ENCODE peak calls at places on chromosomes 12 and 14, in seven cellular contexts. One of them, this sample, is unnamed.

GRCh38 chr12:16175893-16176292 is 101.6 kb downstream of the SLC15A5 start:
- DNase-seq in GM12891: no peak
- DNase-seq in GM12878: no peak
- DNase-seq in K562: no peak
- DNase-seq in stomach: no peak
- DNase-seq in transverse colon: no peak
- DNase-seq in suprapubic skin: no peak
- DNase-seq in this sample: no peak

GRCh38 chr14:61428261-61428660 is 106.9 kb downstream of the PRKCH start:
- DNase-seq in GM12891: no peak
- DNase-seq in GM12878: no peak
- DNase-seq in K562: no peak
- DNase-seq in stomach: no peak
- DNase-seq in transverse colon: no peak
- DNase-seq in suprapubic skin: no peak
- DNase-seq in this sample: no peak

GRCh38 chr12:131929530-131930456 is 717 bp downstream of the PUS1 start:
- DNase-seq in GM12891: peak; percentile 56
- DNase-seq in GM12878: no peak
- DNase-seq in K562: peak; percentile 81
- DNase-seq in stomach: no peak
- DNase-seq in transverse colon: peak; percentile 42
- DNase-seq in suprapubic skin: no peak
- DNase-seq in this sample: no peak

GRCh38 chr12:67593041-67593870 is 55.3 kb upstream of the DYRK2 start:
- DNase-seq in GM12891: no peak
- DNase-seq in GM12878: no peak
- DNase-seq in K562: no peak
- DNase-seq in stomach: peak; percentile 82
- DNase-seq in transverse colon: peak; percentile 88
- DNase-seq in suprapubic skin: no peak
- DNase-seq in this sample: no peak

GRCh38 chr14:76877871-76878270 is 51.7 kb downstream of the LRRC74A start:
- DNase-seq in GM12891: no peak
- DNase-seq in GM12878: no peak
- DNase-seq in K562: no peak
- DNase-seq in stomach: no peak
- DNase-seq in transverse colon: no peak
- DNase-seq in suprapubic skin: no peak
- DNase-seq in this sample: no peak

GRCh38 chr12:116416161-116416560 is 138.7 kb upstream of the MED13L start:
- DNase-seq in GM12891: no peak
- DNase-seq in GM12878: no peak
- DNase-seq in K562: no peak
- DNase-seq in stomach: no peak
- DNase-seq in transverse colon: no peak
- DNase-seq in suprapubic skin: no peak
- DNase-seq in this sample: no peak

GRCh38 chr12:44677724-44678123 is 198.4 kb downstream of the NELL2 start:
- DNase-seq in GM12891: no peak
- DNase-seq in GM12878: no peak
- DNase-seq in K562: no peak
- DNase-seq in stomach: no peak
- DNase-seq in transverse colon: no peak
- DNase-seq in suprapubic skin: no peak
- DNase-seq in this sample: no peak

GRCh38 chr14:93789366-93790130 is 1.3 kb upstream of the PRIMA1 start:
- DNase-seq in GM12891: no peak
- DNase-seq in GM12878: no peak
- DNase-seq in K562: no peak
- DNase-seq in stomach: no peak
- DNase-seq in transverse colon: no peak
- DNase-seq in suprapubic skin: no peak
- DNase-seq in this sample: no peak

GRCh38 chr14:50082308-50082742 is 34.0 kb downstream of the VCPKMT start:
- DNase-seq in GM12891: no peak
- DNase-seq in GM12878: no peak
- DNase-seq in K562: no peak
- DNase-seq in stomach: no peak
- DNase-seq in transverse colon: no peak
- DNase-seq in suprapubic skin: no peak
- DNase-seq in this sample: no peak

GRCh38 chr12:90622431-90622830 is 332.5 kb downstream of the CCER1 start:
- DNase-seq in GM12891: no peak
- DNase-seq in GM12878: no peak
- DNase-seq in K562: no peak
- DNase-seq in stomach: no peak
- DNase-seq in transverse colon: no peak
- DNase-seq in suprapubic skin: no peak
- DNase-seq in this sample: no peak

GRCh38 chr12:97229036-97229435 is 233.6 kb upstream of the RMST start:
- DNase-seq in GM12891: no peak
- DNase-seq in GM12878: no peak
- DNase-seq in K562: no peak
- DNase-seq in stomach: no peak
- DNase-seq in transverse colon: no peak
- DNase-seq in suprapubic skin: no peak
- DNase-seq in this sample: no peak

GRCh38 chr14:34851395-34851794 is 23.8 kb downstream of the BAZ1A start:
- DNase-seq in GM12891: no peak
- DNase-seq in GM12878: no peak
- DNase-seq in K562: no peak
- DNase-seq in stomach: no peak
- DNase-seq in transverse colon: no peak
- DNase-seq in suprapubic skin: no peak
- DNase-seq in this sample: no peak

GRCh38 chr14:99320105-99320572 is 48.1 kb upstream of the BCL11B start:
- DNase-seq in GM12891: peak; percentile 83
- DNase-seq in GM12878: peak; percentile 39
- DNase-seq in K562: peak; percentile 84
- DNase-seq in stomach: peak; percentile 55
- DNase-seq in transverse colon: peak; percentile 67
- DNase-seq in suprapubic skin: no peak
- DNase-seq in this sample: no peak

GRCh38 chr12:115383668-115384067 is 699.7 kb upstream of the TBX3 start:
- DNase-seq in GM12891: no peak
- DNase-seq in GM12878: no peak
- DNase-seq in K562: no peak
- DNase-seq in stomach: peak; percentile 49
- DNase-seq in transverse colon: no peak
- DNase-seq in suprapubic skin: no peak
- DNase-seq in this sample: no peak

GRCh38 chr12:95169368-95169767 is 47.9 kb downstream of the FGD6 start:
- DNase-seq in GM12891: no peak
- DNase-seq in GM12878: no peak
- DNase-seq in K562: peak; percentile 32
- DNase-seq in stomach: peak; percentile 33
- DNase-seq in transverse colon: peak; percentile 61
- DNase-seq in suprapubic skin: no peak
- DNase-seq in this sample: no peak

GRCh38 chr12:99092100-99092851 is 447.2 kb downstream of the APAF1 start:
- DNase-seq in GM12891: no peak
- DNase-seq in GM12878: no peak
- DNase-seq in K562: no peak
- DNase-seq in stomach: no peak
- DNase-seq in transverse colon: no peak
- DNase-seq in suprapubic skin: no peak
- DNase-seq in this sample: no peak

GRCh38 chr12:14928946-14929345 is 9.4 kb downstream of the ERP27 start:
- DNase-seq in GM12891: no peak
- DNase-seq in GM12878: no peak
- DNase-seq in K562: no peak
- DNase-seq in stomach: no peak
- DNase-seq in transverse colon: no peak
- DNase-seq in suprapubic skin: no peak
- DNase-seq in this sample: no peak

GRCh38 chr12:85155791-85156190 is 119.6 kb downstream of the LRRIQ1 start:
- DNase-seq in GM12891: no peak
- DNase-seq in GM12878: no peak
- DNase-seq in K562: no peak
- DNase-seq in stomach: no peak
- DNase-seq in transverse colon: no peak
- DNase-seq in suprapubic skin: no peak
- DNase-seq in this sample: peak; percentile 39

GRCh38 chr14:89575386-89576061 is 158.5 kb upstream of the FOXN3 start:
- DNase-seq in GM12891: no peak
- DNase-seq in GM12878: no peak
- DNase-seq in K562: no peak
- DNase-seq in stomach: no peak
- DNase-seq in transverse colon: no peak
- DNase-seq in suprapubic skin: no peak
- DNase-seq in this sample: no peak

GRCh38 chr12:51749201-51749985 is 99.1 kb downstream of the FIGNL2 start:
- DNase-seq in GM12891: no peak
- DNase-seq in GM12878: no peak
- DNase-seq in K562: no peak
- DNase-seq in stomach: no peak
- DNase-seq in transverse colon: no peak
- DNase-seq in suprapubic skin: no peak
- DNase-seq in this sample: no peak

GRCh38 chr14:50366115-50366514 is 30.6 kb downstream of the CDKL1 start:
- DNase-seq in GM12891: no peak
- DNase-seq in GM12878: no peak
- DNase-seq in K562: no peak
- DNase-seq in stomach: peak; percentile 62
- DNase-seq in transverse colon: peak; percentile 66
- DNase-seq in suprapubic skin: no peak
- DNase-seq in this sample: no peak

GRCh38 chr12:31002999-31003398 is 70.7 kb upstream of the DDX11 start:
- DNase-seq in GM12891: no peak
- DNase-seq in GM12878: peak; percentile 23
- DNase-seq in K562: no peak
- DNase-seq in stomach: no peak
- DNase-seq in transverse colon: no peak
- DNase-seq in suprapubic skin: peak; percentile 35
- DNase-seq in this sample: no peak

GRCh38 chr12:21647179-21647578 is 10.5 kb downstream of the LDHB start:
- DNase-seq in GM12891: no peak
- DNase-seq in GM12878: no peak
- DNase-seq in K562: no peak
- DNase-seq in stomach: no peak
- DNase-seq in transverse colon: no peak
- DNase-seq in suprapubic skin: no peak
- DNase-seq in this sample: no peak
- TF ChIP-seq POLR2AphosphoS5 in GM12891: no peak
- TF ChIP-seq POLR2AphosphoS5 in GM12878: no peak
- TF ChIP-seq POLR2AphosphoS5 in K562: no peak
- TF ChIP-seq POLR2AphosphoS5 in stomach: no peak
- TF ChIP-seq POLR2AphosphoS5 in transverse colon: no peak
- TF ChIP-seq POLR2AphosphoS5 in suprapubic skin: no peak
- TF ChIP-seq POLR2AphosphoS5 in this sample: no peak

DNA sequence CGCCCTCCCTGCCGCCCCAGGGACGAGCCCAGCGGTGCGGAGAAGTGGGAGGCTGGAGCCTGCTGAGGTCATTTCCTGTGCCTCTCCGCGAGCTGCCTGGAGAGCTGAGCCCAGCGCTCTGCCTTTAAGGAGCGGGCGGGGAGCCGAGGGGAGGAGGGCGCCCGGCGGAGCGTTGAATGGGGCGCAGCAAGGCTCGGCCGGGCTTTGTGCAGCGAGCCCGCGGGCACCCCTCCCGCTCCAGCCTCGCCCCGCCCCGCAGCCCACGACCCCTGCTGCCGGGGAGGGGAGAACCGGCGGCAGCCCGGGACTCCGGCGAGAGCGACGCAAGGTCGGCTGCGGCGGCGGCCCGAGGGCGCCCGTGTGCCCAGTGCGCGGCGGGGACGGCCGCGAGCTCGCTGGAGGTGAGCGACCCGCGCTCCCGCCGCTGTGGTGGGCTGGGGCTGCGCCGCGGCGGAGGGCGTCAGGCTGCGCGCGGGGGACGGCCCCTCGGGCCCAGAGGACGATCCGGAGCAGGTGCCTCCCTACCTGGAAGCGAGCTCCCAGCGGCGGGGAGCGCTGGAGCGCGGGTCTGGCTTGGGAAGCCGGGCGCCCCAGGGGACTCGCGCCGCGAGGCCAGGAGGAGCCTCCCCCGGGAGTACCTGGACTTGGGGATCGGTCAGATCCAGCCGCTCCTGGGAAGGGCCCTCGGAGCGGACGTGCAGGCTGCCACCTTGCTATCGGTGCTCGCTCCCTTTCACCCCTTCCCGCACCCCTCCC is at the start of gene PLEKHH1:
- DNase-seq in GM12891: peak; percentile 71
- DNase-seq in GM12878: no peak
- DNase-seq in K562: peak; percentile 68
- DNase-seq in stomach: peak; percentile 85
- DNase-seq in transverse colon: peak; percentile 88
- DNase-seq in suprapubic skin: no peak
- DNase-seq in this sample: no peak
- TF ChIP-seq POLR2AphosphoS5 in GM12891: no peak
- TF ChIP-seq POLR2AphosphoS5 in GM12878: no peak
- TF ChIP-seq POLR2AphosphoS5 in K562: peak; percentile 18
- TF ChIP-seq POLR2AphosphoS5 in stomach: no peak
- TF ChIP-seq POLR2AphosphoS5 in transverse colon: peak; percentile 83
- TF ChIP-seq POLR2AphosphoS5 in suprapubic skin: no peak
- TF ChIP-seq POLR2AphosphoS5 in this sample: peak; percentile 69

DNA sequence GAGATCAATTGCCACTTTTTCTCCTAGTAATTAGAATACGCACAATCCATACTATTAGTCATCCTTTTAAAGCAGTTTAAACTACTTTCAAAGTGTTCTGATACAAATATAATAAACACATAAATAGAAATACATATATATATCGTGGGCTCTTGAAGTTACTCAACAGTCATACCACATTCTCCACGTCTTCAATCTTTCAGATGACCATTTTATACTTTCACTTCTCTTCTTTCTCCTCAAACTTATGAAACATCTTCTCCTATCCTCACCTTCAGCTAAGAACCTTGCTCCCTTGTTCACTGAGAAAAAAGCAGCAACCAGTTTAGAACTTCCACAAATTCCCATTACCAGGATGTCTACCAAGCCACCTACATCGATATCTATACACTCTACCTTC is 19.2 kb downstream of the CEP290 start:
- DNase-seq in GM12891: no peak
- DNase-seq in GM12878: no peak
- DNase-seq in K562: no peak
- DNase-seq in stomach: no peak
- DNase-seq in transverse colon: no peak
- DNase-seq in suprapubic skin: no peak
- DNase-seq in this sample: no peak
- TF ChIP-seq POLR2AphosphoS5 in GM12891: no peak
- TF ChIP-seq POLR2AphosphoS5 in GM12878: no peak
- TF ChIP-seq POLR2AphosphoS5 in K562: no peak
- TF ChIP-seq POLR2AphosphoS5 in stomach: no peak
- TF ChIP-seq POLR2AphosphoS5 in transverse colon: no peak
- TF ChIP-seq POLR2AphosphoS5 in suprapubic skin: no peak
- TF ChIP-seq POLR2AphosphoS5 in this sample: no peak

DNA sequence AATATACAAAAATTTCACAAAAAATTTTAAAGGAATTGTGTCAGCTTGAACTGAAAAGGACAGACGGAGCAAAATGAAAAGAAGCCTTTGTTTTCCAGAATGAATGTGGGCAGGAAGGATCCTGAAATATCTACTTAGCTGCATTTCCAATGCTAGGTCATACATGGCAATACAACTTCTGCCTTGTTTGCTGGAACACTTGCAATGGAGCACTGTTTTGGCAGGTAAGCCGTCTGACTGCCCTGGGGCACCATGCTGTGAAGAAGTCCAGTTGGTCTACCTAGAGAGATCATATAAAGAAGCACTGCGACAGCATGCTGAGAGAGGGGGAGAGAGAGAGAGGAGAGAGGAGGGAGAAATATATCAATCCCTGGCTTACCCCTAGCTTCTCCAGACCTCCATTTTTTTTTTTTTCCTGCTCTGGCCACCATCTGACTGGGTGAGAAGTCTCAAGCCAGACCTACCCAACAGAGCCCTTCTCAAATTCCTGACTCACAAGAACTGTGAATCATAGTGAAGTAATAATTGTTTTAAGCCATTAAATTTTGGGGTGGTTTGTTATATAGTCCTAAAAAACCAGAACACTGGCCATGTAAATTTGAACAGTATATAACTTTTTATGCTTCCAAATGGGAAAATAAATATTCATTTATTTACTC is 97.1 kb upstream of the PRICKLE1 start:
- DNase-seq in GM12891: no peak
- DNase-seq in GM12878: no peak
- DNase-seq in K562: no peak
- DNase-seq in stomach: no peak
- DNase-seq in transverse colon: no peak
- DNase-seq in suprapubic skin: no peak
- DNase-seq in this sample: no peak
- TF ChIP-seq POLR2AphosphoS5 in GM12891: no peak
- TF ChIP-seq POLR2AphosphoS5 in GM12878: no peak
- TF ChIP-seq POLR2AphosphoS5 in K562: no peak
- TF ChIP-seq POLR2AphosphoS5 in stomach: no peak
- TF ChIP-seq POLR2AphosphoS5 in transverse colon: no peak
- TF ChIP-seq POLR2AphosphoS5 in suprapubic skin: no peak
- TF ChIP-seq POLR2AphosphoS5 in this sample: no peak